ENCODE peak calls at places on chromosomes 4 and X, in five cellular contexts. H is PC-3, O is hepatocyte, I is OCI-LY7, Q is GM23248. X is an unnamed sample.

GRCh38 chrX:154430504-154430903 is 2.0 kb downstream of the ATP6AP1 start:
- DNase-seq in H (no peak), O (no peak), I (no peak), Q (no peak), X (no peak)

GRCh38 chr4:5810151-5810550 is 82.7 kb downstream of the CRMP1 start:
- DNase-seq in H (no peak), O (no peak), I (no peak), Q (no peak), X (no peak)

GRCh38 chrX:16897445-16897844 is 27.3 kb upstream of the RBBP7 start:
- DNase-seq in H (no peak), O (no peak), I (no peak), Q (no peak), X (no peak)

GRCh38 chr4:70511365-70511764 is 7.0 kb upstream of the AMTN start:
- DNase-seq in H (peak; percentile 29), O (no peak), I (no peak), Q (no peak), X (no peak)

GRCh38 chrX:71177327-71177726 is 32.7 kb downstream of the NLGN3 start:
- DNase-seq in H (no peak), O (no peak), I (no peak), Q (peak; percentile 47), X (no peak)

GRCh38 chr4:108637856-108638255 is 12.5 kb upstream of the OSTC start:
- DNase-seq in H (no peak), O (no peak), I (no peak), Q (peak; percentile 62), X (no peak)

GRCh38 chr4:38128478-38129451 is 168.6 kb downstream of the PTTG2 start:
- DNase-seq in H (peak; percentile 21), O (no peak), I (no peak), Q (peak; percentile 93), X (peak; percentile 92)

GRCh38 chr4:91064157-91064853 is 937.1 kb downstream of the CCSER1 start:
- DNase-seq in H (peak; percentile 7), O (peak; percentile 68), I (no peak), Q (no peak), X (peak; percentile 27)

GRCh38 chrX:24590111-24590510 is 57.0 kb downstream of the PCYT1B start:
- DNase-seq in H (no peak), O (no peak), I (no peak), Q (no peak), X (no peak)

GRCh38 chr4:146343199-146343598 is 128.9 kb downstream of the REELD1 start:
- DNase-seq in H (no peak), O (no peak), I (no peak), Q (no peak), X (no peak)

GRCh38 chr4:56506110-56506705 is 617 bp downstream of the ARL9 start:
- DNase-seq in H (no peak), O (peak; percentile 10), I (no peak), Q (peak; percentile 10), X (peak; percentile 53)

GRCh38 chr4:65190780-65191179 is 479.5 kb downstream of the EPHA5 start:
- DNase-seq in H (peak; percentile 92), O (no peak), I (no peak), Q (no peak), X (no peak)

GRCh38 chr4:22062676-22063075 is 114.1 kb upstream of the KCNIP4 start:
- DNase-seq in H (no peak), O (no peak), I (no peak), Q (no peak), X (no peak)

GRCh38 chrX:31199770-31200114 is 127.9 kb upstream of the FTHL17 start:
- DNase-seq in H (no peak), O (peak; percentile 48), I (no peak), Q (no peak), X (peak; percentile 39)

GRCh38 chr4:37082912-37083311 is 161.6 kb upstream of the NWD2 start:
- DNase-seq in H (no peak), O (no peak), I (no peak), Q (no peak), X (no peak)

GRCh38 chrX:150569155-150569477 is 695 bp downstream of the MTM1 start:
- DNase-seq in H (peak; percentile 19), O (peak; percentile 46), I (peak; percentile 41), Q (peak; percentile 68), X (no peak)

GRCh38 chr4:76457885-76458284 is 22.9 kb downstream of the SHROOM3 start:
- DNase-seq in H (no peak), O (peak; percentile 26), I (no peak), Q (no peak), X (no peak)

GRCh38 chr4:121182296-121182695 is 18.2 kb upstream of the TNIP3 start:
- DNase-seq in H (peak; percentile 31), O (no peak), I (peak; percentile 65), Q (peak; percentile 14), X (no peak)

GRCh38 chrX:19566359-19567141 is 51.2 kb upstream of the MAP3K15 start:
- DNase-seq in H (no peak), O (no peak), I (peak; percentile 87), Q (peak; percentile 36), X (peak; percentile 22)

GRCh38 chr4:48780867-48781219 is 764 bp upstream of the FRYL start:
- DNase-seq in H (no peak), O (peak; percentile 52), I (peak; percentile 49), Q (peak; percentile 70), X (no peak)

GRCh38 chr4:110849461-110849860 is 226.6 kb upstream of the PITX2 start:
- DNase-seq in H (no peak), O (no peak), I (no peak), Q (no peak), X (no peak)

GRCh38 chrX:2828404-2829065 is at the start of gene GYG2:
- DNase-seq in H (no peak), O (peak; percentile 72), I (no peak), Q (peak; percentile 9), X (peak; percentile 72)

GRCh38 chrX:110614596-110614995 is 181.0 kb downstream of the CHRDL1 start:
- DNase-seq in H (no peak), O (no peak), I (no peak), Q (no peak), X (no peak)

GRCh38 chr4:3440979-3441500 is 728 bp upstream of the HGFAC start:
- DNase-seq in H (no peak), O (no peak), I (no peak), Q (peak; percentile 82), X (no peak)

GRCh38 chr4:182576609-182577289 is 333.5 kb downstream of the TENM3 start:
- DNase-seq in H (no peak), O (peak; percentile 41), I (no peak), Q (no peak), X (peak; percentile 33)

GRCh38 chr4:166862032-166862431 is 372.3 kb downstream of the SPOCK3 start:
- DNase-seq in H (no peak), O (no peak), I (no peak), Q (no peak), X (no peak)

GRCh38 chr4:45094676-45095075 is 368.3 kb upstream of the GNPDA2 start:
- DNase-seq in H (no peak), O (no peak), I (no peak), Q (no peak), X (no peak)

GRCh38 chr4:140239311-140239710 is 85.3 kb upstream of the MAML3 start:
- DNase-seq in H (no peak), O (no peak), I (no peak), Q (no peak), X (no peak)

DNA sequence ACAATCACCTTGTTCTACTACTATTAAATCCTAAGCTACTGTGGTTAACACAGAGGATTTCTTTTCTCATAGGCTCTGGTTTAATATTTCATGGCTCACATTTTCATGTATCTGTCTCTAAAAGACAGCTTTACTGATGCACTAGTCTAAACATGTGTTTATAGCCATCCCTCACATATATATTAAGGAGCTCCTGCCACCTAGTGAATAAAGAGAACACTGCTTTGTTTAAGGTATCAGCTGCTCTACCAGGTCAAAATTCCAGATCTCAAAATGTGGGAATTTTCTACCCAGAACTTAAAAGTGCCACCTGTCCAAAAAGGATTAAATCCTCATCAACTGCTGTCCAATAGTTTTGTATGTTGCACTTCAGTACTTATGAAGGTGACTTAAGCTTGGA is 188.5 kb upstream of the TEX13C start:
- DNase-seq in H (peak; percentile 50), O (peak; percentile 4), I (peak; percentile 19), Q (peak; percentile 1), X (peak; percentile 20)
- TF ChIP-seq EZH2phosphoT487 in H (no peak), O (no peak), I (no peak), Q (no peak), X (no peak)

DNA sequence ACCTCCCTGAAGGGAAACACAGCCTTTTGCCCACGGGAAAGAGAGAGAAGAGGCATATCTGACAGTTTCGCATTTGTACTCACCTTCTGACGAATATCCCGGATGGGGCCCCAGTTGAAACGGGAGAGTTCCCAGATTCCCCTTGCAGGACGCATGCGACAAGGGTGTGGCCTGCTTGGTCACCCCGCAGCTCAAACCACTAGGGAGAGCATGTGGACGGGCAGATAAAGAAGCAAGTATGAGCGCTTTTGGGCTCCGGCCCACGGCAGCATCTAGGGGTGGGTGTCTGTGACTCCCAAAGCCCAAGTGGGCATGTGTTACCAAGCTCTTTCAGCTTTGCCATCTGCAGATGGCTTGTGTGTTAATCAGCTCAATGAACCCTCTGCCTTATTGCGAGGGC is 70.1 kb upstream of the MED14 start:
- DNase-seq in H (no peak), O (no peak), I (no peak), Q (no peak), X (no peak)
- TF ChIP-seq EZH2phosphoT487 in H (no peak), O (no peak), I (no peak), Q (no peak), X (no peak)

GRCh38 chr4:186102931-186103330 is 1.6 kb upstream of the FAM149A start:
- DNase-seq in H (no peak), O (no peak), I (no peak), Q (no peak), X (no peak)

GRCh38 chr4:186104895-186105720 is 604 bp downstream of the FAM149A start:
- DNase-seq in H (no peak), O (peak; percentile 48), I (no peak), Q (peak; percentile 20), X (peak; percentile 52)

GRCh38 chr4:186108391-186108790 is 3.9 kb downstream of the FAM149A start:
- DNase-seq in H (no peak), O (no peak), I (no peak), Q (no peak), X (no peak)

GRCh38 chr4:186105721-186106335 is 1.3 kb downstream of the FAM149A start:
- DNase-seq in H (no peak), O (peak; percentile 65), I (no peak), Q (no peak), X (peak; percentile 35)

GRCh38 chr4:186104114-186104894 is at the start of gene FAM149A:
- DNase-seq in H (no peak), O (peak; percentile 73), I (no peak), Q (peak; percentile 12), X (peak; percentile 83)
- TF ChIP-seq EZH2phosphoT487 in H (no peak), O (no peak), I (no peak), Q (no peak), X (no peak)

DNA sequence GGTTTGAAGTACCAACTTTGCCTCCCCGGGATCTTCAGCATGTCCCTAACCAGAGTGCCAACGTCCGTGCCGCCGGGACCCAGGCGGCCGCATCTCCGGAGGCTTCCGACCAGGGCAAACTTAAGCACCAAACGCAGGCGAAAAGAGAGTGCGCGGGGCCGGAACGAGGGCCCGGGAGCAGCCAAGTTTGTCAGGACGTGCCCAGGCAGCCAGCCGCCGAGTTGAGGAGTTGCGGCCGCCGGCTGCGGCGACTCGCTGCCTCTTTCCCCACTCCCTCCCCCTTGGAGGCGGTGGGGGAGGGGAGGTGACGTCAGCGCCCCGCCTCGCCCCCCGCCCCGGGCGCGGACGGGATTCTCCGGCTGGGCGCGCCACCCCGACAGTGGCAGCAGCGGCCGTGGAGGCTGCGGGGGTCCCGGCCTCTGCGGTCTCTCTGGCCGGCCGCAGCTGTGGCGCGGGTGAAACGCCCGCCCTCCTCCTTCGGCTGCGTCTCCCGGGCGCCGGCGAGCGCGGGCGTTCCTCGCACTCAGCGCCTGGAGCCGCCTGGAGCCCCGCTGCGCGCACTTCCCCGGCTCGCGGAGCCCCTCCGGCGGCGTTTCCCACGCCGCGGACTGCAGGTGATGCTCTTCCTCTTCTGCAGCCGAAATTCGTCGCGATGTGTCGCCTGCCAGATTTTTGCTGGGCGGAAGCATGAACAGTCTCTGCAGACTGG is 2.9 kb upstream of the FAT1 start:
- DNase-seq in H (peak; percentile 68), O (peak; percentile 93), I (no peak), Q (peak; percentile 89), X (peak; percentile 87)
- TF ChIP-seq EZH2phosphoT487 in H (no peak), O (no peak), I (no peak), Q (no peak), X (no peak)